ENCODE peak calls at places on chromosomes 2 and 18, in eight cellular contexts. O, S, T, P, Q, B, A and N are unnamed samples. For H3K9me3, the result is how much of the 10 kb centered on the place peaks cover.

GRCh38 chr2:109396338-109397180 is 217.2 kb downstream of the SEPTIN10 start:
- DNase-seq in B (no peak), T (no peak), Q (no peak), P (no peak), S (no peak), O (no peak), A (no peak), N (no peak)

GRCh38 chr2:128735296-128735960 is 416.8 kb upstream of the HS6ST1 start:
- DNase-seq in O (no peak), B (no peak), T (peak), Q (no peak), P (no peak), A (no peak), S (no peak), N (no peak)

GRCh38 chr2:144217853-144218633 is 301.9 kb downstream of the ZEB2 start:
- DNase-seq in S (no peak), P (no peak), Q (no peak), T (no peak), O (no peak), A (no peak), B (no peak), N (no peak)

GRCh38 chr2:62197017-62197586 is 1.2 kb downstream of the B3GNT2 start:
- DNase-seq in B (peak), P (peak), Q (no peak), T (no peak), S (peak), O (peak), A (no peak), N (peak)

GRCh38 chr2:23653326-23653725 is 268.3 kb downstream of the KLHL29 start:
- DNase-seq in T (no peak), A (no peak), Q (no peak), B (no peak), O (no peak), S (no peak), P (no peak), N (no peak)

GRCh38 chr2:24272161-24272802 is 88.1 kb downstream of the ITSN2 start:
- DNase-seq in P (no peak), A (no peak), Q (no peak), B (no peak), O (no peak), T (no peak), S (no peak), N (no peak)

GRCh38 chr2:25309402-25309801 is 32.3 kb downstream of the DNMT3A start:
- DNase-seq in B (peak), Q (peak), P (peak), O (peak), S (peak), T (no peak), A (no peak), N (peak)

GRCh38 chr2:203804070-203804469 is 63.5 kb upstream of the CTLA4 start:
- DNase-seq in B (peak), S (peak), O (no peak), Q (peak), A (no peak), T (no peak), P (no peak), N (no peak)

GRCh38 chr18:57959278-57959677 is 84.7 kb upstream of the NEDD4L start:
- DNase-seq in Q (no peak), B (peak), A (no peak), P (peak), O (peak), T (no peak), S (no peak), N (peak)

GRCh38 chr2:56729212-56729611 is 545.4 kb downstream of the CCDC85A start:
- DNase-seq in B (no peak), O (no peak), P (no peak), A (no peak), S (no peak), Q (no peak), T (no peak), N (no peak)

GRCh38 chr2:8252997-8253694 is 428.7 kb upstream of the ID2 start:
- DNase-seq in Q (no peak), B (no peak), S (no peak), P (no peak), A (peak), T (no peak), O (peak), N (no peak)

GRCh38 chr2:37573818-37574388 is 97.5 kb downstream of the CDC42EP3 start:
- DNase-seq in O (no peak), A (peak), P (no peak), S (no peak), T (no peak), B (no peak), Q (no peak), N (no peak)

GRCh38 chr2:154195644-154196221 is 324.0 kb downstream of the GALNT13 start:
- DNase-seq in P (no peak), O (no peak), A (no peak), Q (no peak), B (no peak), S (no peak), T (no peak), N (no peak)

GRCh38 chr18:53629356-53629755 is 595.1 kb downstream of the MBD2 start:
- DNase-seq in P (no peak), O (no peak), A (no peak), B (peak), Q (no peak), T (no peak), S (no peak), N (no peak)

GRCh38 chr2:47373747-47374146 is 29.2 kb upstream of the MSH2 start:
- DNase-seq in P (peak), S (no peak), T (no peak), A (no peak), B (no peak), Q (no peak), O (peak), N (peak)

GRCh38 chr2:121588357-121588756 is 57.7 kb downstream of the RNU4ATAC start:
- DNase-seq in T (no peak), B (peak), O (no peak), Q (no peak), S (no peak), P (no peak), A (no peak), N (no peak)

GRCh38 chr2:121165038-121165542 is 119.9 kb downstream of the TFCP2L1 start:
- DNase-seq in P (no peak), S (no peak), O (no peak), Q (no peak), B (no peak), T (no peak), A (no peak), N (no peak)

GRCh38 chr2:240398711-240399267 is 36.7 kb upstream of the GPC1 start:
- DNase-seq in O (no peak), A (no peak), B (no peak), P (no peak), S (no peak), Q (no peak), T (peak), N (no peak)

DNA sequence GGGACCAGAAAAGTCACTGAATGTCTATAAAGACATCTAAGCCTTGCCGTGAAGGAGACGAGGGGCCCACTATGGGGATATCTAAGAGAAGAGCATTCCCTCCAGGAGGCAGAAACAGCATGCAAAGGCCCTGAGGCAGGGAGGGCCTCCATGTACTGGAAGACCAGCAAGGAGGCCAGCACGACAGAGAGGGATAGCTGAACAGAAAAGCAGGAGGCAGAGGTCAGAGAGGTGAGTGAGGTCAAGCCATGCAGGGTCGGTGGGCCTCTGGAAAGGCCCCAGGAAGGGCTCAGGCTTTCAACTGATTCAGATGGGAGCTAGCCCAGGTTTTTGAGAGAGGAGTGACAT is 5.7 kb downstream of the TRABD2A start:
- DNase-seq in B (no peak), T (no peak), S (no peak), O (no peak), P (no peak), Q (no peak), A (no peak), N (no peak)
- H3K9me3 ChIP-seq in B (under half), T (under half), S (under half), O (under half), P (under half), Q (under half), A (under half), N (under half)

DNA sequence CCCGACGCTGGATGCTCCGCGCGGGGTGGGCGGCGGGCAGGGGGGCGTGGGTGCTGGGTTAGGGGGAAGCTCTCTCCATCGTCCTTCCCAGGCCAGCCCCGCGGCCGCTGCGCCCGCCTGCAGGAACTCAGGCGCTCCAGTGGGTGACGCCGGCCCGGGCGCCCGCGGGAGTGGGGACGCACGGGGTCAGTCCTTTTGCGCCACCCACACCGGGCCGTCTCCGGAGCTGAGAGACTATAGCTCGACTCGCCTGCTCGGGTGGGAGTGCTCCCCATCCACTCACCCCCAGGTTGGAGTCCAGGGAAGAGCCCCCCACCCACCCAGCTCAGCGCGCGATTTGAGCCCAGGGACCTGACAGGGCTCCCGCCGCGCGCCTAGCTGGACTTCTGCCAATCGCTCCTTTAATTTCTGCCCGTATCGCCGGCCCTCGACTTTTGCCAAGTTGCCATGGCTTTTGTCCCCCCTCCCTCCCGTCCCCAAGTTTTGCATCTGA is 205.6 kb upstream of the SMAD2 start:
- DNase-seq in T (peak), P (no peak), Q (no peak), B (no peak), O (peak), A (no peak), S (no peak), N (peak)
- H3K27ac ChIP-seq in T (peak), P (no peak), Q (no peak), B (no peak), O (no peak), A (no peak), S (no peak), N (peak)

GRCh38 chr2:150339282-150339681 is 148.2 kb downstream of the RND3 start:
- DNase-seq in S (no peak), B (no peak), Q (no peak), O (no peak), T (no peak), P (no peak), A (no peak), N (no peak)

GRCh38 chr2:150341982-150342680 is 145.3 kb downstream of the RND3 start:
- DNase-seq in S (no peak), B (no peak), O (no peak), P (no peak), T (no peak), A (no peak), Q (no peak), N (no peak)

GRCh38 chr2:150335596-150335995 is 151.9 kb downstream of the RND3 start:
- DNase-seq in S (no peak), T (no peak), B (no peak), O (no peak), P (no peak), Q (no peak), A (no peak), N (no peak)

DNA sequence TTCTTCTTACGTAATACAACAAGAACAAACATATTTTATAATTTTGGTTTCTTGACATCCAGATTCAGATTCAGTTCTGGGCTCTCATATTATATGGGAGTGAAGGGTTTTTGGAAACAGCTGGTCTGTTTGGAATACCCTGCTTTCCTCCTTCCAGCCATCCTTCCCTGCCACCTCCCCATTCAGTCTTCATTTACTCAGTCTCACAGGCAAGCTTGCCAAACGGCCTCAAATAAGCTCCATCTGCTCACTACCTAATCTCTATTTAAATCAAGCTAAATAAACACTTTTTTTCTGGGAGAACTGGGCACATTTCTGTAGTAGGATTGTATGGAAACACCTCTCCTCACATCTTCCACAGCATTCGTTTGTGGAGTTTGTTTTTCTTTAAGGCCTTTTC is 147.5 kb downstream of the RND3 start:
- DNase-seq in T (no peak), B (no peak), S (no peak), O (no peak), Q (no peak), A (no peak), P (peak), N (no peak)
- H3K9me3 ChIP-seq in T (under half), B (under half), S (under half), O (under half), Q (under half), A (under half), P (under half), N (under half)

GRCh38 chr2:46150445-46150970 is 146.7 kb upstream of the EPAS1 start:
- DNase-seq in A (no peak), B (no peak), T (no peak), O (no peak), P (no peak), S (no peak), Q (no peak), N (no peak)

GRCh38 chr2:46153996-46154753 is 143.0 kb upstream of the EPAS1 start:
- DNase-seq in Q (no peak), P (no peak), A (no peak), T (no peak), B (no peak), O (peak), S (no peak), N (no peak)

GRCh38 chr2:46148369-46148736 is 148.9 kb upstream of the EPAS1 start:
- DNase-seq in P (no peak), Q (no peak), T (no peak), O (no peak), B (no peak), A (no peak), S (no peak), N (no peak)

GRCh38 chr2:46147626-46148368 is 149.4 kb upstream of the EPAS1 start:
- DNase-seq in A (no peak), Q (no peak), P (no peak), B (no peak), S (no peak), T (no peak), O (no peak), N (no peak)

GRCh38 chr2:46151582-46151981 is 145.6 kb upstream of the EPAS1 start:
- DNase-seq in S (no peak), P (no peak), A (no peak), B (no peak), Q (no peak), T (no peak), O (no peak), N (no peak)
- H3K27ac ChIP-seq in S (no peak), P (peak), A (no peak), B (no peak), Q (peak), T (no peak), O (no peak), N (no peak)

GRCh38 chr2:217138284-217138683 is 278.4 kb upstream of the TNP1 start:
- DNase-seq in P (no peak), Q (no peak), A (no peak), T (no peak), S (no peak), O (no peak), B (no peak), N (no peak)
- H3K9me3 ChIP-seq in P (under half), Q (under half), A (under half), T (under half), S (under half), O (under half), B (under half), N (under half)

GRCh38 chr2:42060028-42060427 is 12.2 kb downstream of the PKDCC start:
- DNase-seq in P (no peak), Q (peak), A (no peak), S (no peak), T (no peak), O (no peak), B (no peak), N (no peak)
- H3K27ac ChIP-seq in P (peak), Q (peak), A (no peak), S (no peak), T (no peak), O (no peak), B (no peak), N (peak)

DNA sequence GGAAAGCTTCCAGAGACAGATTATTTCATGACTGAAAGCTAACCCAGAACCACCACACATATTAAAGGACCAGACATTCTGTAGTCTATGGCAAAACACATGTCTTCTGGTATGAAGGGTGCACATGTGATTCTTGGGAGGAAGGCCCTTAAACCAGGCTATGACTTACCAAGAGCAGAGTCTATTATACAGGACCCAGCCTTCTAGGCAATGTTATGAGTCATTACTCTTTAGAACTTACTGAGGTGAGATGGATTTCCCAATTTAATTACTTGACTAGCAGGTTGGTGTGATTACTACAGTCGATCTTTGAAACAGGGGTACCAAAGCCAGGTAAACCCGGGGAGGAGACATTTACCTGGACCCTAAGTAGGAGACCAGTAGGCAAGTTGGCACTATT is 350.8 kb downstream of the TRIB2 start:
- DNase-seq in P (no peak), O (no peak), Q (no peak), B (no peak), S (no peak), T (no peak), A (no peak), N (no peak)
- H3K9me3 ChIP-seq in P (under half), O (under half), Q (under half), B (under half), S (under half), T (under half), A (under half), N (under half)

DNA sequence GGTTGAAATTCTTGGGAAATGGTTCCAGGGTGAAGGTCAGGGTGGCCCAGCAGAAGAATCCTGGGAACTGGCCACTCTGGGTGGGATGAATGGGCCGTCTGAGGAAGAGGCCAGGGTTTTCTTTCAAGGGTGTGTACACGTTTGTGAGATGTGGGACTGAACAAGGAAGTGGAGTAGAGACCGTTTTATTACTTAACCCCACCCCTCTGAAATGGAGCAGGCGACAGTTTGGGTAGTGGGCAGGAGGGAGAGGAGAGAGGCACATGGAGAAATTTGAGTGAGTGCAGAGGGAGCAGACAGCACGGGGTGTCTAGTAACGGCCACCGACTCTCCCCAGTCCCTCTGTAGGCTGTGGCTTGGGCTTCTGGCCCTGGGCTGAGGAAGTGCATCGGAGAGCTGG is 135.1 kb downstream of the DYSF start:
- DNase-seq in Q (no peak), O (no peak), A (no peak), B (no peak), T (no peak), S (no peak), P (no peak), N (no peak)
- H3K27ac ChIP-seq in Q (no peak), O (no peak), A (no peak), B (no peak), T (no peak), S (no peak), P (no peak), N (no peak)

DNA sequence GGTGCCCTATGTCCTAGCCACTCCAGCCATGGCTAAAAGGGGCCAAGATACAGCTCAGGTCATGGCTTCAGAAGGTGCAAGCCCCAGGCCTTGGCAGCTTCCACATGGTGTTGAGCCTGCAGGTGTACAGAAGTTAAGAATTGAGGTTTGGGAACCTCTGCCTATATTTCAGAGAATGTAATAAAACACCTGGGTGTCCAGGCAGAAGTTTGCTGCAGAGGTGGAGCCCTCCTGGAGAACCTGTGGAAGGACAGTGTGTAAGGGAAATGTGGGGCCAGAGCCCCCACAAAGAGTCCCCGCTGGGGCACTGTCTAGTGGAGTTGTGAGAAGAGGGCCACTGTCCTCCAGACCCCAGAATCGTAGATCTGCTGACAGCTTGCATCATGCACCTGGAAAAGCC is 74.1 kb downstream of the SMIM21 start:
- DNase-seq in A (no peak), O (no peak), P (no peak), S (no peak), B (no peak), T (no peak), Q (no peak), N (no peak)
- H3K9me3 ChIP-seq in A (under half), O (under half), P (under half), S (under half), B (under half), T (under half), Q (under half), N (under half)

DNA sequence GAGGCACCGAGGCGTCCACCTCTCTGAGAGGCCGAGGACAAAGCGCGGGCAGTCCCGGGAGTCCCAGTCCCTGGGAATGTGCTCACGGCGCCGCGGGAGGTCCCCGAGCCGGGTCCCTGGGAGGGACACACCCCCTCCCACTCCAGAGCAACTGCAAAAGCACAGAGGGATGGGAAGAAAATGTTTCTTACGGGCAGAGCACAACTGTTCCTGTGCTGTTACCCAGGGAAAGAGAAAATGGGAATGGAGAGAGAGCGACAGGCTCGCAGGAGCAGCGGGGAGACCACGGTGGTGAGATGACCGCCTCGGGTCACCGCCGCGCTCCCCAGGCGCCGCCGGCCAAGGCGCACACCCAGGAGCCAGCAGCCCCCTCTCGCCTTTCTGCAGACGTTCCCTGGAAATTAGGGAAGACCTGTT is 1.2 kb upstream of the BCL11A start:
- DNase-seq in O (peak), P (peak), A (no peak), T (no peak), S (no peak), B (peak), Q (no peak), N (peak)
- H3K27ac ChIP-seq in O (no peak), P (peak), A (peak), T (no peak), S (no peak), B (no peak), Q (peak), N (peak)